ENCODE peak calls at places on chromosomes 4 and X, in five cellular contexts. One of them, this sample, is unnamed.
A peak's percentile ranks its signal among the peaks of the same experiment; 100 is the strongest.

GRCh38 chr4:142202404-142203332 is 566.3 kb downstream of the IL15 start:
- DNase-seq in lower lobe of right lung: no peak
- DNase-seq in fibroblast of lung: no peak
- DNase-seq in Calu3: no peak
- DNase-seq in A549: no peak
- DNase-seq in this sample: no peak

GRCh38 chrX:78673256-78673655 is 14.1 kb upstream of the RTL3 start:
- DNase-seq in lower lobe of right lung: no peak
- DNase-seq in fibroblast of lung: no peak
- DNase-seq in Calu3: no peak
- DNase-seq in A549: no peak
- DNase-seq in this sample: no peak

GRCh38 chrX:22950278-22951266 is 49.2 kb upstream of the DDX53 start:
- DNase-seq in lower lobe of right lung: no peak
- DNase-seq in fibroblast of lung: peak; percentile 90
- DNase-seq in Calu3: peak; percentile 61
- DNase-seq in A549: peak; percentile 68
- DNase-seq in this sample: peak; percentile 74

GRCh38 chrX:94834226-94834625 is 1160.2 kb downstream of the FAM133A start:
- DNase-seq in lower lobe of right lung: no peak
- DNase-seq in fibroblast of lung: no peak
- DNase-seq in Calu3: no peak
- DNase-seq in A549: no peak
- DNase-seq in this sample: no peak

GRCh38 chr4:7788687-7789425 is 150.8 kb downstream of the AFAP1 start:
- DNase-seq in lower lobe of right lung: peak; percentile 80
- DNase-seq in fibroblast of lung: no peak
- DNase-seq in Calu3: no peak
- DNase-seq in A549: no peak
- DNase-seq in this sample: no peak

GRCh38 chr4:10087152-10087791 is 29.3 kb downstream of the WDR1 start:
- DNase-seq in lower lobe of right lung: peak; percentile 32
- DNase-seq in fibroblast of lung: no peak
- DNase-seq in Calu3: no peak
- DNase-seq in A549: no peak
- DNase-seq in this sample: peak; percentile 56

GRCh38 chrX:13478740-13479451 is 90.5 kb upstream of the EGFL6 start:
- DNase-seq in lower lobe of right lung: no peak
- DNase-seq in fibroblast of lung: no peak
- DNase-seq in Calu3: no peak
- DNase-seq in A549: no peak
- DNase-seq in this sample: no peak

GRCh38 chrX:66328950-66329596 is 165.0 kb downstream of the HEPH start:
- DNase-seq in lower lobe of right lung: peak; percentile 26
- DNase-seq in fibroblast of lung: no peak
- DNase-seq in Calu3: no peak
- DNase-seq in A549: no peak
- DNase-seq in this sample: peak; percentile 61

GRCh38 chrX:70172226-70172625 is 5.1 kb upstream of the DGAT2L6 start:
- DNase-seq in lower lobe of right lung: no peak
- DNase-seq in fibroblast of lung: peak; percentile 45
- DNase-seq in Calu3: no peak
- DNase-seq in A549: no peak
- DNase-seq in this sample: no peak

GRCh38 chr4:75939890-75940691 is 722 bp downstream of the NAAA start:
- DNase-seq in lower lobe of right lung: peak; percentile 85
- DNase-seq in fibroblast of lung: peak; percentile 47
- DNase-seq in Calu3: peak; percentile 36
- DNase-seq in A549: peak; percentile 63
- DNase-seq in this sample: peak; percentile 92

GRCh38 chr4:93776386-93777080 is 52.0 kb upstream of the ATOH1 start:
- DNase-seq in lower lobe of right lung: no peak
- DNase-seq in fibroblast of lung: peak; percentile 68
- DNase-seq in Calu3: no peak
- DNase-seq in A549: peak; percentile 4
- DNase-seq in this sample: no peak

GRCh38 chr4:14223461-14223860 is 595.9 kb upstream of the BOD1L1 start:
- DNase-seq in lower lobe of right lung: no peak
- DNase-seq in fibroblast of lung: no peak
- DNase-seq in Calu3: no peak
- DNase-seq in A549: no peak
- DNase-seq in this sample: no peak

GRCh38 chr4:113397114-113397701 is 347.8 kb downstream of the ANK2 start:
- DNase-seq in lower lobe of right lung: no peak
- DNase-seq in fibroblast of lung: peak; percentile 70
- DNase-seq in Calu3: no peak
- DNase-seq in A549: no peak
- DNase-seq in this sample: no peak

GRCh38 chr4:7207791-7208231 is 15.5 kb downstream of the SORCS2 start:
- DNase-seq in lower lobe of right lung: no peak
- DNase-seq in fibroblast of lung: no peak
- DNase-seq in Calu3: no peak
- DNase-seq in A549: no peak
- DNase-seq in this sample: peak; percentile 57

GRCh38 chr4:8293131-8293975 is 23.8 kb downstream of the HTRA3 start:
- DNase-seq in lower lobe of right lung: peak; percentile 31
- DNase-seq in fibroblast of lung: no peak
- DNase-seq in Calu3: no peak
- DNase-seq in A549: no peak
- DNase-seq in this sample: peak; percentile 46

GRCh38 chr4:185640809-185641675 is 105.7 kb upstream of the PDLIM3 start:
- DNase-seq in lower lobe of right lung: no peak
- DNase-seq in fibroblast of lung: peak; percentile 88
- DNase-seq in Calu3: no peak
- DNase-seq in A549: peak; percentile 70
- DNase-seq in this sample: no peak

GRCh38 chrX:65674351-65674893 is 7.0 kb downstream of the MSN start:
- DNase-seq in lower lobe of right lung: no peak
- DNase-seq in fibroblast of lung: no peak
- DNase-seq in Calu3: no peak
- DNase-seq in A549: no peak
- DNase-seq in this sample: no peak

GRCh38 chr4:172963498-172964294 is 204.9 kb upstream of the GALNT7 start:
- DNase-seq in lower lobe of right lung: no peak
- DNase-seq in fibroblast of lung: no peak
- DNase-seq in Calu3: no peak
- DNase-seq in A549: no peak
- DNase-seq in this sample: no peak

GRCh38 chrX:100720301-100720700 is 11.6 kb downstream of the SYTL4 start:
- DNase-seq in lower lobe of right lung: no peak
- DNase-seq in fibroblast of lung: no peak
- DNase-seq in Calu3: no peak
- DNase-seq in A549: no peak
- DNase-seq in this sample: no peak

GRCh38 chrX:23559975-23560374 is 107.3 kb upstream of the PRDX4 start:
- DNase-seq in lower lobe of right lung: no peak
- DNase-seq in fibroblast of lung: no peak
- DNase-seq in Calu3: no peak
- DNase-seq in A549: no peak
- DNase-seq in this sample: no peak

GRCh38 chr4:101593666-101594065 is 196.9 kb upstream of the BANK1 start:
- DNase-seq in lower lobe of right lung: no peak
- DNase-seq in fibroblast of lung: no peak
- DNase-seq in Calu3: no peak
- DNase-seq in A549: no peak
- DNase-seq in this sample: no peak

GRCh38 chr4:4344915-4345527 is 41.9 kb upstream of the NSG1 start:
- DNase-seq in lower lobe of right lung: no peak
- DNase-seq in fibroblast of lung: no peak
- DNase-seq in Calu3: no peak
- DNase-seq in A549: no peak
- DNase-seq in this sample: no peak

GRCh38 chr4:6767725-6768538 is 14.6 kb upstream of the KIAA0232 start:
- DNase-seq in lower lobe of right lung: peak; percentile 39
- DNase-seq in fibroblast of lung: no peak
- DNase-seq in Calu3: no peak
- DNase-seq in A549: no peak
- DNase-seq in this sample: peak; percentile 41

GRCh38 chr4:6896035-6896434 is 13.6 kb upstream of the TBC1D14 start:
- DNase-seq in lower lobe of right lung: no peak
- DNase-seq in fibroblast of lung: no peak
- DNase-seq in Calu3: no peak
- DNase-seq in A549: no peak
- DNase-seq in this sample: no peak

GRCh38 chr4:118036336-118036735 is 2.0 kb downstream of the NDST3 start:
- DNase-seq in lower lobe of right lung: no peak
- DNase-seq in fibroblast of lung: no peak
- DNase-seq in Calu3: no peak
- DNase-seq in A549: no peak
- DNase-seq in this sample: no peak

GRCh38 chrX:109847257-109848187 is 114.5 kb upstream of the ACSL4 start:
- DNase-seq in lower lobe of right lung: no peak
- DNase-seq in fibroblast of lung: peak; percentile 93
- DNase-seq in Calu3: no peak
- DNase-seq in A549: peak; percentile 62
- DNase-seq in this sample: no peak

GRCh38 chrX:15750611-15751159 is 12.6 kb downstream of the CA5B start:
- DNase-seq in lower lobe of right lung: no peak
- DNase-seq in fibroblast of lung: no peak
- DNase-seq in Calu3: no peak
- DNase-seq in A549: no peak
- DNase-seq in this sample: no peak

GRCh38 chr4:75924309-75924708 is 16.5 kb downstream of the NAAA start:
- DNase-seq in lower lobe of right lung: no peak
- DNase-seq in fibroblast of lung: no peak
- DNase-seq in Calu3: no peak
- DNase-seq in A549: no peak
- DNase-seq in this sample: no peak

GRCh38 chrX:24229400-24229879 is 79.9 kb downstream of the ZFX start:
- DNase-seq in lower lobe of right lung: no peak
- DNase-seq in fibroblast of lung: no peak
- DNase-seq in Calu3: no peak
- DNase-seq in A549: no peak
- DNase-seq in this sample: no peak

GRCh38 chr4:24736066-24736465 is 59.3 kb upstream of the SOD3 start:
- DNase-seq in lower lobe of right lung: peak; percentile 52
- DNase-seq in fibroblast of lung: peak; percentile 10
- DNase-seq in Calu3: peak; percentile 6
- DNase-seq in A549: peak; percentile 9
- DNase-seq in this sample: no peak
- TF ChIP-seq CTCF in lower lobe of right lung: peak; percentile 38
- TF ChIP-seq CTCF in fibroblast of lung: peak; percentile 18
- TF ChIP-seq CTCF in Calu3: no peak
- TF ChIP-seq CTCF in A549: no peak
- TF ChIP-seq CTCF in this sample: peak; percentile 57

GRCh38 chr4:70902577-70903281 is 560 bp downstream of the MOB1B start:
- DNase-seq in lower lobe of right lung: no peak
- DNase-seq in fibroblast of lung: peak; percentile 25
- DNase-seq in Calu3: no peak
- DNase-seq in A549: peak; percentile 2
- DNase-seq in this sample: no peak

GRCh38 chr4:70901607-70901983 is 574 bp upstream of the MOB1B start:
- DNase-seq in lower lobe of right lung: no peak
- DNase-seq in fibroblast of lung: no peak
- DNase-seq in Calu3: no peak
- DNase-seq in A549: no peak
- DNase-seq in this sample: no peak

GRCh38 chr4:70908993-70909556 is 6.9 kb downstream of the MOB1B start:
- DNase-seq in lower lobe of right lung: no peak
- DNase-seq in fibroblast of lung: no peak
- DNase-seq in Calu3: no peak
- DNase-seq in A549: no peak
- DNase-seq in this sample: no peak

GRCh38 chr4:70901984-70902576 is at the start of gene MOB1B:
- DNase-seq in lower lobe of right lung: peak; percentile 91
- DNase-seq in fibroblast of lung: peak; percentile 87
- DNase-seq in Calu3: peak; percentile 83
- DNase-seq in A549: peak; percentile 81
- DNase-seq in this sample: peak; percentile 95

GRCh38 chr4:70903282-70903603 is 1.1 kb downstream of the MOB1B start:
- DNase-seq in lower lobe of right lung: no peak
- DNase-seq in fibroblast of lung: no peak
- DNase-seq in Calu3: no peak
- DNase-seq in A549: no peak
- DNase-seq in this sample: no peak
- TF ChIP-seq CTCF in lower lobe of right lung: no peak
- TF ChIP-seq CTCF in fibroblast of lung: no peak
- TF ChIP-seq CTCF in Calu3: no peak
- TF ChIP-seq CTCF in A549: no peak
- TF ChIP-seq CTCF in this sample: no peak

GRCh38 chr4:121696140-121696640 is 590 bp downstream of the ANXA5 start:
- DNase-seq in lower lobe of right lung: peak; percentile 86
- DNase-seq in fibroblast of lung: peak; percentile 87
- DNase-seq in Calu3: peak; percentile 28
- DNase-seq in A549: peak; percentile 63
- DNase-seq in this sample: peak; percentile 92
- TF ChIP-seq CTCF in lower lobe of right lung: peak; percentile 20
- TF ChIP-seq CTCF in fibroblast of lung: no peak
- TF ChIP-seq CTCF in Calu3: no peak
- TF ChIP-seq CTCF in A549: no peak
- TF ChIP-seq CTCF in this sample: no peak

GRCh38 chrX:73852022-73852421 is 289.0 kb downstream of the CHIC1 start:
- DNase-seq in lower lobe of right lung: no peak
- DNase-seq in fibroblast of lung: no peak
- DNase-seq in Calu3: no peak
- DNase-seq in A549: no peak
- DNase-seq in this sample: no peak

GRCh38 chrX:73851014-73852009 is 288.3 kb downstream of the CHIC1 start:
- DNase-seq in lower lobe of right lung: no peak
- DNase-seq in fibroblast of lung: no peak
- DNase-seq in Calu3: no peak
- DNase-seq in A549: no peak
- DNase-seq in this sample: peak; percentile 95

GRCh38 chrX:73847991-73848390 is 285.0 kb downstream of the CHIC1 start:
- DNase-seq in lower lobe of right lung: no peak
- DNase-seq in fibroblast of lung: no peak
- DNase-seq in Calu3: no peak
- DNase-seq in A549: no peak
- DNase-seq in this sample: no peak

GRCh38 chrX:73849054-73849453 is 286.1 kb downstream of the CHIC1 start:
- DNase-seq in lower lobe of right lung: no peak
- DNase-seq in fibroblast of lung: no peak
- DNase-seq in Calu3: no peak
- DNase-seq in A549: no peak
- DNase-seq in this sample: no peak

GRCh38 chrX:73850124-73851013 is 287.4 kb downstream of the CHIC1 start:
- DNase-seq in lower lobe of right lung: no peak
- DNase-seq in fibroblast of lung: peak; percentile 9
- DNase-seq in Calu3: peak; percentile 36
- DNase-seq in A549: peak; percentile 53
- DNase-seq in this sample: no peak
- TF ChIP-seq CTCF in lower lobe of right lung: no peak
- TF ChIP-seq CTCF in fibroblast of lung: no peak
- TF ChIP-seq CTCF in Calu3: no peak
- TF ChIP-seq CTCF in A549: peak; percentile 15
- TF ChIP-seq CTCF in this sample: no peak

GRCh38 chr4:87853108-87853507 is 20.3 kb downstream of the MEPE start:
- DNase-seq in lower lobe of right lung: no peak
- DNase-seq in fibroblast of lung: peak; percentile 75
- DNase-seq in Calu3: no peak
- DNase-seq in A549: peak; percentile 42
- DNase-seq in this sample: no peak
- TF ChIP-seq CTCF in lower lobe of right lung: peak; percentile 47
- TF ChIP-seq CTCF in fibroblast of lung: peak; percentile 44
- TF ChIP-seq CTCF in Calu3: peak; percentile 21
- TF ChIP-seq CTCF in A549: peak; percentile 60
- TF ChIP-seq CTCF in this sample: peak; percentile 54

GRCh38 chrX:155985208-155985607 is 12.3 kb upstream of the IL9R start:
- DNase-seq in lower lobe of right lung: no peak
- DNase-seq in fibroblast of lung: no peak
- DNase-seq in Calu3: no peak
- DNase-seq in A549: no peak
- DNase-seq in this sample: no peak

GRCh38 chrX:155983326-155983725 is 14.2 kb upstream of the IL9R start:
- DNase-seq in lower lobe of right lung: no peak
- DNase-seq in fibroblast of lung: no peak
- DNase-seq in Calu3: no peak
- DNase-seq in A549: no peak
- DNase-seq in this sample: no peak
- TF ChIP-seq CTCF in lower lobe of right lung: no peak
- TF ChIP-seq CTCF in fibroblast of lung: no peak
- TF ChIP-seq CTCF in Calu3: no peak
- TF ChIP-seq CTCF in A549: no peak
- TF ChIP-seq CTCF in this sample: no peak

This sample was measured in kidney.